ENCODE peak calls at places on chromosome 11, in nine cellular contexts. S is cardiac muscle cell; R is GM23338; N is SW 1271; U is Daoy; Q is NCI-H2081; G is stimulated activated CD8-positive, alpha-beta memory T cell treated with anti-CD3 and anti-CD28 coated beads, Interleukin-15, amount 100 ng/mL, for 4 hours; T is fibroblast of the conjunctiva; V is nephron progenitor cell. K is an unnamed sample.

GRCh38 chr11:65403607-65404121 is 17.2 kb downstream of the FRMD8 start:
- DNase-seq in R (no peak), Q (no peak), N (no peak), V (no peak), T (no peak), S (no peak), U (no peak), G (no peak), K (no peak)

GRCh38 chr11:102177974-102178631 is 67.9 kb downstream of the YAP1 start:
- DNase-seq in V (no peak), S (peak), T (peak), G (no peak), N (peak), U (peak), Q (no peak), R (no peak), K (no peak)

GRCh38 chr11:100890779-100891178 is 203.7 kb downstream of the ARHGAP42 start:
- DNase-seq in R (no peak), Q (no peak), U (peak), G (no peak), S (peak), V (no peak), T (peak), N (no peak), K (no peak)

GRCh38 chr11:73314121-73314948 is 6.3 kb downstream of the ARHGEF17 start:
- DNase-seq in V (peak), Q (no peak), R (peak), U (peak), G (no peak), T (no peak), N (no peak), S (peak), K (peak)

GRCh38 chr11:73287400-73288101 is 15.4 kb downstream of the P2RY6 start:
- DNase-seq in T (no peak), V (no peak), U (no peak), N (no peak), Q (no peak), S (peak), G (no peak), R (no peak), K (no peak)

GRCh38 chr11:29258411-29258810 is 758.4 kb downstream of the KCNA4 start:
- DNase-seq in S (no peak), U (no peak), T (no peak), Q (no peak), G (no peak), V (no peak), N (no peak), R (no peak), K (no peak)

GRCh38 chr11:119315139-119316016 is 1.6 kb downstream of the MCAM start:
- DNase-seq in N (no peak), G (no peak), V (peak), U (peak), S (no peak), R (peak), Q (peak), T (no peak), K (no peak)

GRCh38 chr11:33311680-33312079 is 54.5 kb downstream of the HIPK3 start:
- DNase-seq in R (no peak), T (no peak), N (no peak), U (no peak), Q (no peak), V (no peak), G (no peak), S (no peak), K (no peak)

GRCh38 chr11:126702987-126703386 is 297.6 kb downstream of the KIRREL3 start:
- DNase-seq in G (no peak), S (no peak), U (peak), N (no peak), T (no peak), R (no peak), Q (peak), V (no peak), K (no peak)

GRCh38 chr11:20057055-20057943 is 103.0 kb downstream of the DBX1 start:
- DNase-seq in R (no peak), U (no peak), V (no peak), Q (no peak), N (no peak), T (no peak), S (peak), G (no peak), K (no peak)

GRCh38 chr11:86079421-86079820 is 10.5 kb upstream of the PICALM start:
- DNase-seq in S (no peak), N (no peak), Q (no peak), U (no peak), G (no peak), R (no peak), V (no peak), T (no peak), K (no peak)